ENCODE peak calls at places on chromosomes 6 and 20, in five cellular contexts. H is K562, R is GM12878, Q is H1, O is HepG2. M is an unnamed sample.

GRCh38 chr6:12137480-12137879 is 125.4 kb downstream of the HIVEP1 start:
- DNase-seq in R (no peak), O (no peak), Q (no peak), H (peak; percentile 36), M (no peak)

GRCh38 chr6:4133941-4134838 is 1.2 kb downstream of the ECI2 start:
- DNase-seq in O (peak; percentile 57), Q (peak; percentile 61), R (no peak), H (peak; percentile 33), M (peak; percentile 11)

GRCh38 chr20:1537731-1538058 is 19.8 kb downstream of the SIRPD start:
- DNase-seq in H (no peak), R (no peak), O (no peak), Q (no peak), M (no peak)

GRCh38 chr6:81772741-81773140 is 20.3 kb upstream of the TENT5A start:
- DNase-seq in O (no peak), Q (no peak), H (no peak), R (peak; percentile 45), M (no peak)

GRCh38 chr6:21348462-21349195 is 244.9 kb upstream of the SOX4 start:
- DNase-seq in O (no peak), Q (peak; percentile 51), R (no peak), H (no peak), M (no peak)

GRCh38 chr6:77857421-77857820 is 204.6 kb downstream of the MEI4 start:
- DNase-seq in Q (no peak), O (no peak), H (no peak), R (no peak), M (no peak)

GRCh38 chr6:20334334-20334733 is 67.3 kb upstream of the E2F3 start:
- DNase-seq in O (no peak), R (no peak), H (peak; percentile 91), Q (no peak), M (no peak)

GRCh38 chr6:16397623-16398022 is 159.2 kb downstream of the GMPR start:
- DNase-seq in O (no peak), Q (no peak), R (no peak), H (no peak), M (no peak)

GRCh38 chr6:32410906-32411305 is 3.9 kb upstream of the BTNL2 start:
- DNase-seq in Q (no peak), R (no peak), H (no peak), O (no peak), M (no peak)

GRCh38 chr6:154510144-154510905 is at the start of gene CNKSR3:
- DNase-seq in R (no peak), Q (peak; percentile 87), O (peak; percentile 95), H (peak; percentile 89), M (peak; percentile 93)

GRCh38 chr6:17281100-17281496 is at the start of gene RBM24:
- DNase-seq in H (no peak), Q (peak; percentile 82), R (no peak), O (peak; percentile 66), M (peak; percentile 78)

GRCh38 chr20:63547484-63548480 is at the start of gene SRMS:
- DNase-seq in R (no peak), H (peak; percentile 67), Q (no peak), O (no peak), M (peak; percentile 60)

GRCh38 chr6:82084324-82084920 is 163.1 kb downstream of the IBTK start:
- DNase-seq in R (no peak), O (peak; percentile 96), H (no peak), Q (no peak), M (no peak)

GRCh38 chr6:10403385-10404106 is 11.3 kb downstream of the TFAP2A start:
- DNase-seq in R (no peak), Q (no peak), H (peak; percentile 50), O (no peak), M (no peak)

GRCh38 chr6:97501875-97502274 is 218.9 kb upstream of the MMS22L start:
- DNase-seq in R (no peak), O (no peak), H (no peak), Q (no peak), M (no peak)

GRCh38 chr6:142207265-142207877 is 60.3 kb downstream of the VTA1 start:
- DNase-seq in H (peak; percentile 50), Q (peak; percentile 63), R (no peak), O (peak; percentile 67), M (peak; percentile 30)

GRCh38 chr6:152271681-152272464 is 365.3 kb downstream of the SYNE1 start:
- DNase-seq in H (no peak), O (no peak), R (peak; percentile 13), Q (no peak), M (no peak)

GRCh38 chr20:34045930-34046329 is 52.2 kb downstream of the RALY start:
- DNase-seq in R (no peak), O (peak; percentile 84), H (no peak), Q (no peak), M (no peak)

GRCh38 chr6:52517502-52518278 is 59.2 kb downstream of the TRAM2 start:
- DNase-seq in O (peak; percentile 92), H (peak; percentile 82), Q (peak; percentile 57), R (no peak), M (peak; percentile 85)

GRCh38 chr6:151018911-151019795 is 153.7 kb downstream of the MTHFD1L start:
- DNase-seq in Q (no peak), O (no peak), H (no peak), R (no peak), M (no peak)

GRCh38 chr20:10705801-10706459 is 32.1 kb upstream of the JAG1 start:
- DNase-seq in O (peak; percentile 93), Q (no peak), R (no peak), H (no peak), M (no peak)

GRCh38 chr20:51639206-51639832 is 96.8 kb upstream of the NFATC2 start:
- DNase-seq in Q (peak; percentile 97), H (peak; percentile 77), R (no peak), O (peak; percentile 75), M (peak; percentile 79)

GRCh38 chr20:44218441-44218840 is 7.9 kb upstream of the OSER1 start:
- DNase-seq in Q (no peak), R (no peak), O (no peak), H (no peak), M (no peak)

GRCh38 chr20:51341581-51341980 is 200.9 kb downstream of the NFATC2 start:
- DNase-seq in H (no peak), O (no peak), R (no peak), Q (no peak), M (no peak)

GRCh38 chr6:2596222-2596621 is 154.5 kb downstream of the MYLK4 start:
- DNase-seq in O (no peak), H (no peak), R (no peak), Q (peak; percentile 71), M (peak; percentile 55)

GRCh38 chr6:34465551-34466241 is at the start of gene PACSIN1:
- DNase-seq in Q (peak; percentile 77), H (peak; percentile 90), R (no peak), O (no peak), M (peak; percentile 77)

GRCh38 chr6:33112148-33112547 is 36.4 kb downstream of the HLA-DPB1 start:
- DNase-seq in O (peak; percentile 23), H (peak; percentile 56), R (peak; percentile 68), Q (no peak), M (peak; percentile 62)

GRCh38 chr6:111480988-111481830 is 1.8 kb downstream of the REV3L start:
- DNase-seq in H (no peak), Q (no peak), R (no peak), O (no peak), M (no peak)

GRCh38 chr6:3739311-3739897 is 12.1 kb downstream of the PXDC1 start:
- DNase-seq in H (no peak), R (no peak), O (no peak), Q (no peak), M (no peak)

GRCh38 chr6:35194390-35194789 is 19.4 kb upstream of the SCUBE3 start:
- DNase-seq in Q (no peak), O (no peak), R (no peak), H (no peak), M (no peak)

DNA sequence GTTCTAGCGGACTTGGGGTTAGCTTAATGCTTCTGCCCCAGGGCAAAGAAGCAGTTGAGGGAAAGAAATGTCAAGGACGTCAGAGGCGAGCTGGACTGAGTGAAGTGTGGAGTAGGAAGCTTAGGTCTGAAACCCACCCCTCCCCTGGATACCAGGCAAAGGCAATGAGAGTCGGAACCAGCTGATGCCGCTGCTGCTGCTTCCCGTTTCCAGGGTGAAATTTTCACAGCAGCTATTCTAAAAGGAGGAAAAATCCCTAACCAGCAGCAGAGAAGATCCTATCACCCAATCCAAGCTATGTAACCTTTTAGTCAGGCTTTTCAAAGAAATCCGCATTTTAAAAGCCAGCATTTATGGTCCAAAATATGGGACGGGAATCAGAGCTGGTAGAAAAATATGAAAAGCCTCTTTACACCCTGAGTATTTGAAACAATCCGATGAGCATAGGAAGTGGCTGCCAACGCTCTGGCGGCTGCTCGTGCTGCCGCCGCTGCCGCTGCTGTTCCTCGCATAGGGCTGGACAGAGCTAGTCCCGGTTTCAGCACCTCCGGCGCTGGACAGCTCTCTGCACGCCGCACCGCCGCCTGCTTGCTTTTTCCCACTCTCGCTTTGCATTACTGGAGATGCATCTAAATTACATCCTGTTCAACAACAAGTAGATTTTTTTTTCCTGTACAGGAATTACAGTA is 564.2 kb downstream of the LMBRD1 start:
- DNase-seq in O (peak; percentile 15), H (peak; percentile 50), Q (peak; percentile 86), R (no peak), M (peak; percentile 55)
- H3K4me3 ChIP-seq in O (no peak overlapping the region), H (no peak overlapping the region), Q (peak overlapping the region; percentile 7), R (no peak overlapping the region), M (peak overlapping the region; percentile 43)

GRCh38 chr6:41426888-41427641 is 91.7 kb downstream of the NCR2 start:
- DNase-seq in H (no peak), R (no peak), O (no peak), Q (peak; percentile 68), M (no peak)

GRCh38 chr6:41427642-41428401 is 92.4 kb downstream of the NCR2 start:
- DNase-seq in H (no peak), Q (peak; percentile 82), O (peak; percentile 65), R (no peak), M (peak; percentile 71)

GRCh38 chr6:41428995-41429417 is 93.6 kb downstream of the NCR2 start:
- DNase-seq in Q (no peak), R (no peak), O (no peak), H (no peak), M (no peak)

GRCh38 chr6:41429506-41430504 is 94.4 kb downstream of the NCR2 start:
- DNase-seq in Q (no peak), R (no peak), O (no peak), H (no peak), M (no peak)

GRCh38 chr6:41428402-41428994 is 93.1 kb downstream of the NCR2 start:
- DNase-seq in Q (no peak), H (no peak), O (no peak), R (no peak), M (no peak)
- TF ChIP-seq RAD21 in Q (no peak), H (no peak), O (no peak), R (no peak), M (no peak)

GRCh38 chr6:48774276-48774675 is 663.3 kb upstream of the PTCHD4 start:
- DNase-seq in O (no peak), H (no peak), Q (no peak), R (no peak), M (no peak)
- TF ChIP-seq TAF1 in O (no peak), H (no peak), Q (no peak), R (no peak), M (no peak)

GRCh38 chr6:146355521-146356100 is 188.0 kb upstream of the RAB32 start:
- DNase-seq in Q (no peak), R (no peak), O (no peak), H (no peak), M (no peak)

GRCh38 chr6:146359123-146359522 is 184.5 kb upstream of the RAB32 start:
- DNase-seq in H (no peak), Q (no peak), R (no peak), O (no peak), M (no peak)

GRCh38 chr6:146357578-146358340 is 185.9 kb upstream of the RAB32 start:
- DNase-seq in H (no peak), O (no peak), Q (no peak), R (peak; percentile 13), M (no peak)

GRCh38 chr6:146361367-146361924 is 182.2 kb upstream of the RAB32 start:
- DNase-seq in R (no peak), H (no peak), Q (no peak), O (no peak), M (peak; percentile 14)

GRCh38 chr6:146358341-146359046 is 185.1 kb upstream of the RAB32 start:
- DNase-seq in R (no peak), H (no peak), Q (no peak), O (no peak), M (no peak)
- H3K4me3 ChIP-seq in R (no peak overlapping the region), H (no peak overlapping the region), Q (no peak overlapping the region), O (no peak overlapping the region), M (peak overlapping the region; percentile 32)